ENCODE peak calls at places on chromosome 16, in eight cellular contexts. S is Karpas-422; Y is esophagus squamous epithelium; U is heart left ventricle; C is naive thymus-derived CD4-positive, alpha-beta T cell; J is sigmoid colon; K is GM23338; T is transverse colon. H is an unnamed sample. For H3K27me3 and H3K4me1, the result is how much of the 10 kb centered on the place peaks cover.

GRCh38 chr16:49588729-49589384 is 215.3 kb downstream of the C16orf78 start:
- DNase-seq in S (no peak), Y (no peak), U (no peak), C (no peak), J (no peak), K (peak), T (no peak), H (no peak)

GRCh38 chr16:10308305-10309193 is 77.3 kb upstream of the ATF7IP2 start:
- DNase-seq in S (no peak), Y (no peak), U (no peak), C (no peak), J (no peak), K (no peak), T (no peak), H (no peak)

GRCh38 chr16:77434365-77435239 is at the start of gene ADAMTS18:
- DNase-seq in S (no peak), Y (no peak), U (no peak), C (no peak), J (no peak), K (peak), T (no peak), H (no peak)

GRCh38 chr16:11996433-11997174 is 20.1 kb downstream of the SNX29 start:
- DNase-seq in S (no peak), Y (no peak), U (no peak), C (no peak), J (no peak), K (no peak), T (no peak), H (no peak)

GRCh38 chr16:2737895-2738418 is 14.5 kb upstream of the SRRM2 start:
- DNase-seq in S (no peak), Y (no peak), U (peak), C (no peak), J (peak), K (no peak), T (no peak), H (no peak)

GRCh38 chr16:88754912-88755744 is 29.9 kb downstream of the PIEZO1 start:
- DNase-seq in S (peak), Y (no peak), U (no peak), C (no peak), J (no peak), K (peak), T (no peak), H (no peak)

GRCh38 chr16:22336581-22336980 is 37.8 kb downstream of the CDR2 start:
- DNase-seq in S (no peak), Y (no peak), U (no peak), C (no peak), J (no peak), K (no peak), T (no peak), H (no peak)

GRCh38 chr16:49748322-49748721 is 107.6 kb downstream of the ZNF423 start:
- DNase-seq in S (no peak), Y (no peak), U (no peak), C (no peak), J (peak), K (no peak), T (no peak), H (no peak)

GRCh38 chr16:67399218-67399733 is 6.0 kb upstream of the TPPP3 start:
- DNase-seq in S (peak), Y (no peak), U (peak), C (no peak), J (no peak), K (peak), T (no peak), H (peak)

GRCh38 chr16:78081341-78081740 is 18.1 kb upstream of the WWOX start:
- DNase-seq in S (no peak), Y (no peak), U (no peak), C (no peak), J (no peak), K (no peak), T (no peak), H (no peak)

GRCh38 chr16:50509521-50510341 is 38.5 kb upstream of the NKD1 start:
- DNase-seq in S (peak), Y (no peak), U (no peak), C (peak), J (no peak), K (peak), T (peak), H (peak)

GRCh38 chr16:12406840-12407690 is 396.6 kb downstream of the CPPED1 start:
- DNase-seq in S (no peak), Y (no peak), U (no peak), C (no peak), J (no peak), K (no peak), T (no peak), H (no peak)

GRCh38 chr16:695355-696089 is 5.3 kb upstream of the WDR24 start:
- DNase-seq in S (peak), Y (no peak), U (no peak), C (peak), J (no peak), K (peak), T (peak), H (peak)

GRCh38 chr16:17143546-17144419 is 327.0 kb downstream of the XYLT1 start:
- DNase-seq in S (no peak), Y (no peak), U (no peak), C (no peak), J (no peak), K (no peak), T (no peak), H (no peak)

GRCh38 chr16:19783847-19784736 is 66.0 kb downstream of the IQCK start:
- DNase-seq in S (no peak), Y (no peak), U (no peak), C (no peak), J (no peak), K (no peak), T (no peak), H (no peak)

GRCh38 chr16:69927056-69927757 is 23.9 kb upstream of the CLEC18A start:
- DNase-seq in S (no peak), Y (no peak), U (peak), C (no peak), J (peak), K (peak), T (no peak), H (no peak)

GRCh38 chr16:4261557-4262172 is 11.2 kb downstream of the TFAP4 start:
- DNase-seq in S (peak), Y (no peak), U (no peak), C (peak), J (no peak), K (peak), T (peak), H (peak)

GRCh38 chr16:67490330-67491096 is 7.2 kb upstream of the AGRP start:
- DNase-seq in S (no peak), Y (no peak), U (no peak), C (no peak), J (no peak), K (no peak), T (no peak), H (no peak)

GRCh38 chr16:13909872-13910303 is 10.1 kb upstream of the ERCC4 start:
- DNase-seq in S (no peak), Y (no peak), U (no peak), C (no peak), J (peak), K (no peak), T (no peak), H (no peak)

GRCh38 chr16:71210-71539 is 1.3 kb downstream of the RHBDF1 start:
- DNase-seq in S (no peak), Y (no peak), U (no peak), C (no peak), J (no peak), K (no peak), T (no peak), H (no peak)

GRCh38 chr16:76946879-76947278 is 244.1 kb upstream of the MON1B start:
- DNase-seq in S (no peak), Y (no peak), U (no peak), C (no peak), J (no peak), K (no peak), T (no peak), H (no peak)

GRCh38 chr16:19783363-19783762 is 65.3 kb downstream of the IQCK start:
- DNase-seq in S (no peak), Y (no peak), U (no peak), C (no peak), J (no peak), K (no peak), T (no peak), H (no peak)

GRCh38 chr16:87598431-87598830 is 3.9 kb upstream of the JPH3 start:
- DNase-seq in S (no peak), Y (no peak), U (no peak), C (no peak), J (no peak), K (no peak), T (no peak), H (no peak)
- H3K27me3 ChIP-seq in S (under half), Y (under half), U (under half), C (under half), J (under half), K (under half), T (half or more), H (under half)

GRCh38 chr16:15647615-15648014 is 2.4 kb upstream of the NDE1 start:
- DNase-seq in S (no peak), Y (no peak), U (no peak), C (no peak), J (no peak), K (no peak), T (no peak), H (no peak)
- H3K4me1 ChIP-seq in S (under half), Y (under half), U (under half), C (under half), J (under half), K (under half), T (under half), H (under half)

GRCh38 chr16:86305440-86305839 is 204.9 kb upstream of the FOXF1 start:
- DNase-seq in S (no peak), Y (no peak), U (no peak), C (no peak), J (peak), K (no peak), T (no peak), H (no peak)

GRCh38 chr16:86306811-86307517 is 203.4 kb upstream of the FOXF1 start:
- DNase-seq in S (no peak), Y (no peak), U (no peak), C (no peak), J (peak), K (no peak), T (no peak), H (no peak)

GRCh38 chr16:86307518-86307903 is 202.8 kb upstream of the FOXF1 start:
- DNase-seq in S (no peak), Y (no peak), U (no peak), C (no peak), J (peak), K (no peak), T (no peak), H (no peak)

GRCh38 chr16:86304868-86305267 is 205.5 kb upstream of the FOXF1 start:
- DNase-seq in S (no peak), Y (no peak), U (no peak), C (no peak), J (no peak), K (no peak), T (no peak), H (no peak)

GRCh38 chr16:86306046-86306644 is 204.2 kb upstream of the FOXF1 start:
- DNase-seq in S (no peak), Y (no peak), U (no peak), C (no peak), J (peak), K (no peak), T (no peak), H (no peak)
- H3K27me3 ChIP-seq in S (under half), Y (under half), U (under half), C (under half), J (under half), K (under half), T (under half), H (under half)

DNA sequence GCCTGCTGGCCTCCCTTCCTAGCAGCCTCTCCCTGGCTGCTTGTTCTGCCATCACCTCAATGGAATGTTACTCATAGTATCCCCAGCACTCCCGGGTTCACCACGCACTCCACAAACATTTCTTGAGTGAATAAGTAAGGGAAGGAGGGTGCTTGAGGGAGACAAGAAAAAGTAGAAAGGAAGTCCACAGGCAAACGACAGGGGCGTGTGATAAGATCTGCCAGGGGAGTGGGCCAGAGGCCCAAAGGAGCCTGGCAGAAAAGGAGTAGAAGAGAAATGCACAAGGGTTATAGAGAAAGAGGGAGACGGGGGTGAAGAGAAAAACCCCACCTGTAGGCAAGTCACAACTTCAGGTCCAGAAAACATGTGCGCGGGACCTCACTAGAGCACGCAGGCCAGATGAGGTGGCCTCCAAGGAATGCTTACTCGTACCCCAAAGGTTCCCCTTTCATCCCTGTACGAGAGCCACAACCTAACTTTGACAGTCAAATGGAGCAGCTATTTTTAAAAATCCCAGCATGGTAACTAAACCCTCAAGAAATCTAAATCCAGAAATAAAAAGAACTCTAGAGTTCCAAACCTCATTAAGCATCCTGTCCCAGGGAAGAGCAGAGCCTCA is 6.6 kb downstream of the ZDHHC7 start:
- DNase-seq in S (no peak), Y (no peak), U (no peak), C (no peak), J (no peak), K (no peak), T (no peak), H (no peak)
- H3K4me1 ChIP-seq in S (under half), Y (half or more), U (half or more), C (under half), J (under half), K (under half), T (half or more), H (under half)

DNA sequence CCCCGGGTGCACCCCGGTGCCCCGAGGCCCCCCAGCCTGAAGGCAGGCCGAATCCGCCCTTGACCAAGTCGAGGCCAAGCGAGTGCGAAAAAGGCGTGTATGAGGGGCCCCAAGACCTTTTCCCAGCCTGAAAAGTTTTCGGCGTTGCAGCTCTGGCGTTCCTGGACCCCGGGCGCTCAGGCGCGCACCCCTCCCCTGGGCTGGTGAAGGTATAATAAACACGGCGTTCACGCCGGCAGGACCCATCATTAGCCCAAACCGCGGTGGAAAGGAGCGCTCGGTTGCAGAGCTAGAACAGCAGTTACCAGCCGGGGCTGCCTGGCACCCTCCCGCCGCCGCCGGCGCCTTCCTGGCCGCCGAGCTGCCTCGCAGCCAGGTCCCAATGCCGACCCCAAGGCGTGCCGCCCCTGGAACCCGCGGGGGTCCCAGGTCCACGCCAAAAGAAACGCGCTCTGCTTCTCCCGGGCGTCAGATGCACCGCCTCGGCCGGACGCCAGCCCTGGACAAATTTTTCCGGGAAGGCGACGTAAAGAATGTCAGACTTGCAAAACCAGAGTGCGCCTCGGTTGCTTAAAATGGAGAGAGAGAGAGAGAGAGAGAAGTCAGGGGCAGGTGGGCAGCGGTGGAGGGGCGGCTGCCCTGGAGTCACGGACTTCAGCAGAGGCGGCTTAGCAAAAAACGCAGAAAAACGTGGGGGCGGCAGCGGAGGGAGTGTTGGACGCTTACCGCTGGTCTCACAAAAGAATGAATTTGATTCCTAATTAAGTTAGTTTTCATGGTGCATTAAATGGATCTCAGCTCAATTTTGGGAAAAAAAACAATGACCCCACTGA is 11.4 kb upstream of the FOXF1 start:
- DNase-seq in S (no peak), Y (no peak), U (peak), C (no peak), J (peak), K (no peak), T (no peak), H (no peak)
- H3K27me3 ChIP-seq in S (under half), Y (under half), U (half or more), C (under half), J (under half), K (half or more), T (half or more), H (under half)

GRCh38 chr16:46826618-46827017 is 4.4 kb downstream of the C16orf87 start:
- DNase-seq in S (no peak), Y (no peak), U (no peak), C (no peak), J (no peak), K (no peak), T (no peak), H (no peak)
- H3K4me1 ChIP-seq in S (half or more), Y (under half), U (under half), C (under half), J (under half), K (under half), T (under half), H (under half)

GRCh38 chr16:8486985-8487384 is 103.3 kb downstream of the TMEM114 start:
- DNase-seq in S (no peak), Y (no peak), U (no peak), C (no peak), J (no peak), K (no peak), T (no peak), H (no peak)
- H3K27me3 ChIP-seq in S (under half), Y (under half), U (under half), C (under half), J (under half), K (under half), T (under half), H (under half)